ENCODE peak calls at places on chromosomes 3 and 15, in nine cellular contexts. H is WTC11, C is AG09319, G is GM13977, T is coronary artery, I is D721Med, O is K562, Y is osteocyte, M is B cell. P is an unnamed sample.

GRCh38 chr3:138082085-138082991 is 33.1 kb downstream of the DZIP1L start:
- DNase-seq in H (no peak), C (no peak), G (no peak), T (no peak), I (no peak), O (no peak), Y (no peak), M (no peak), P (no peak)

GRCh38 chr3:156710429-156710828 is 36.0 kb downstream of the TIPARP start:
- DNase-seq in H (no peak), C (no peak), G (no peak), T (no peak), I (no peak), O (no peak), Y (no peak), M (no peak), P (no peak)

GRCh38 chr15:31080618-31081017 is 20.9 kb downstream of the TRPM1 start:
- DNase-seq in H (peak; percentile 86), C (no peak), G (peak; percentile 55), T (no peak), I (no peak), O (peak; percentile 95), Y (peak; percentile 82), M (no peak), P (no peak)

GRCh38 chr3:160296591-160296990 is 71.4 kb downstream of the C3orf80 start:
- DNase-seq in H (no peak), C (no peak), G (no peak), T (no peak), I (no peak), O (no peak), Y (no peak), M (no peak), P (no peak)

GRCh38 chr15:95996494-95996893 is 334.0 kb upstream of the NR2F2 start:
- DNase-seq in H (no peak), C (no peak), G (no peak), T (no peak), I (no peak), O (no peak), Y (no peak), M (no peak), P (no peak)

GRCh38 chr3:136305879-136306278 is 55.7 kb downstream of the PCCB start:
- DNase-seq in H (no peak), C (peak; percentile 12), G (no peak), T (no peak), I (no peak), O (no peak), Y (no peak), M (no peak), P (no peak)

GRCh38 chr3:11059090-11059798 is 66.7 kb downstream of the SLC6A1 start:
- DNase-seq in H (peak; percentile 77), C (peak; percentile 18), G (peak; percentile 65), T (no peak), I (peak; percentile 55), O (peak; percentile 66), Y (peak; percentile 90), M (no peak), P (no peak)

GRCh38 chr15:49428392-49429095 is 5.5 kb downstream of the FGF7 start:
- DNase-seq in H (no peak), C (peak; percentile 75), G (no peak), T (no peak), I (no peak), O (no peak), Y (no peak), M (no peak), P (no peak)

GRCh38 chr3:151460774-151461450 is at the start of gene IGSF10:
- DNase-seq in H (peak; percentile 61), C (no peak), G (no peak), T (no peak), I (no peak), O (peak; percentile 16), Y (no peak), M (no peak), P (no peak)

GRCh38 chr3:174720717-174721116 is 138.4 kb upstream of the NAALADL2 start:
- DNase-seq in H (no peak), C (no peak), G (no peak), T (no peak), I (no peak), O (no peak), Y (no peak), M (no peak), P (no peak)

GRCh38 chr15:71137138-71137518 is 21.9 kb downstream of the THSD4 start:
- DNase-seq in H (no peak), C (no peak), G (no peak), T (no peak), I (no peak), O (no peak), Y (no peak), M (no peak), P (no peak)

GRCh38 chr15:71138473-71138872 is 23.2 kb downstream of the THSD4 start:
- DNase-seq in H (no peak), C (no peak), G (no peak), T (no peak), I (no peak), O (no peak), Y (no peak), M (no peak), P (no peak)

GRCh38 chr15:71133734-71134464 is 18.6 kb downstream of the THSD4 start:
- DNase-seq in H (no peak), C (no peak), G (no peak), T (no peak), I (no peak), O (no peak), Y (no peak), M (no peak), P (no peak)

GRCh38 chr15:71139264-71139663 is 24.0 kb downstream of the THSD4 start:
- DNase-seq in H (no peak), C (no peak), G (no peak), T (no peak), I (no peak), O (no peak), Y (no peak), M (no peak), P (no peak)

DNA sequence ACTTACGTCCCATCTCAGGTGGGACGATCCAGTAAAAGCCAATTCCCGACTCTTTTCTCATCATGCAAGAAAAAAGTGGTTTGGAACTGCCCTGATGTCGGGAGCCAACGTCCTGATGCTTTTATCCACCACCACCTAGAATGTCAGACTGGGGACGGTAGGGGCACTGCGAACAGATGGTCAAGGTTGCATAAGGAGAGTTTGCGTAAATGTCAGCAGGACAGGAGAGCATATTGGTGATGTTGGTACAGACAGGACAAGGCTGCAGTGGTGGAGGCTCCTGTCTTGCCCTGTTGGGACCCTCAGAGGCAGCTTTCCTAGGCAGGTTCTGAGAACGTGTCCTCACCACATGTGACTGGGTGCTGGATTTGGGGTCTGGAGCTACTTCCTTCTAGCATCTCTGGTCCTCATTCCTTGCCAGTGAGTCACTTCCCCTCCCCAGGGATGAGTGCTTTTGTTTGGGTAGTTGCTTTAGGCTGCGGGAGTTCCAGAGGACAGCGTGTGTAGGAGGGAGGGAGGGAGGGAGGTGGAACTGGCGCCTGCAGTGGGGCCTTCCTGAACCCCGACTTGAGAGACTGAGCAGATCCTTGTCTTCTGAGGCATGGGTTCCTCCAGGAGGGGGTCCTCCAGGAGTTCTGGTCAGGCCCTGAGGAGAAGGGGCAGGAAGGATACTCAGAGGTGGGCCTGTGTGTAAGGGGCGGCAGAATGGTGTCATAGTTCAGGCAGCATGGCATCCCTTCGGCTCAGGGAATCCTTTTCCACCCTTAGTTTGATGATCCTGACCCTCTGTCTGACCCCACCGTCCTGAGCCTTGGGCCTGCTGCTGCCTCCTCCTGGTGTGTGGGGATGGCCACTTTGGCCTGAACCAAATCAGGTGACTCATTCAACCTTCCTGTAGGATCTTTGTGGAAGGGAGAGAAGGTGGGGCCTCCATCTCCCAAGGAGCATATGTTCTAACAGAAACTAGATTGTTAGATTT is 21.2 kb downstream of the THSD4 start:
- DNase-seq in H (no peak), C (no peak), G (no peak), T (no peak), I (no peak), O (no peak), Y (no peak), M (no peak), P (no peak)
- TF ChIP-seq CTCF in H (no peak), C (no peak), G (no peak), T (no peak), I (no peak), O (no peak), Y (no peak), M (no peak), P (no peak)

GRCh38 chr3:55000546-55000945 is 72.7 kb upstream of the LRTM1 start:
- DNase-seq in H (no peak), C (peak; percentile 63), G (no peak), T (no peak), I (peak; percentile 25), O (no peak), Y (no peak), M (no peak), P (no peak)

GRCh38 chr3:54999801-55000200 is 71.9 kb upstream of the LRTM1 start:
- DNase-seq in H (no peak), C (no peak), G (no peak), T (no peak), I (no peak), O (no peak), Y (no peak), M (no peak), P (no peak)

GRCh38 chr3:55000946-55001345 is 73.1 kb upstream of the LRTM1 start:
- DNase-seq in H (no peak), C (no peak), G (no peak), T (no peak), I (no peak), O (no peak), Y (no peak), M (no peak), P (no peak)

GRCh38 chr3:55002416-55002930 is 74.6 kb upstream of the LRTM1 start:
- DNase-seq in H (no peak), C (no peak), G (no peak), T (no peak), I (no peak), O (no peak), Y (no peak), M (no peak), P (no peak)

GRCh38 chr3:54999159-54999558 is 71.3 kb upstream of the LRTM1 start:
- DNase-seq in H (no peak), C (no peak), G (no peak), T (no peak), I (no peak), O (peak; percentile 11), Y (no peak), M (no peak), P (no peak)
- TF ChIP-seq CTCF in H (no peak), C (peak; percentile 15), G (no peak), T (no peak), I (no peak), O (no peak), Y (peak; percentile 60), M (no peak), P (peak; percentile 69)

DNA sequence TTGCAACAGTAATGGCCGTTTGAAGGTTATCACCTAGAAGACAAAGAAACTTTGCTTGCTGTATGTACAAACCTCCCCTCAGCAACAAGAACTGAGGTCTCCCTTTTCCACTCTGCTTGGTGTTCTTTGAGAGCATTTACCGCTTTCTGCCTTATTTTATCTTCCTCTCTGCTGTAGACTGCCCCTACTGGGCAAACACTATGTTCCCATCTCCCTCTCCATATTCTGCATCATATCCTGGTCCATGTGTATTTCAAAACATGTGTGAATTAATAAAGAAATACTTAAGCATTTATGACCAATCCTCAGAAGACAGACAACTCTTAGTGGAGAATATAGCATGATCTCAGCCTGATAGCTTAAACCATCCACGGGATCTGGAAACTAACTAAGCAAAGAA is 64.4 kb downstream of the ATP13A5 start:
- DNase-seq in H (no peak), C (no peak), G (no peak), T (no peak), I (no peak), O (no peak), Y (no peak), M (no peak), P (no peak)
- TF ChIP-seq CTCF in H (no peak), C (no peak), G (no peak), T (no peak), I (peak; percentile 7), O (no peak), Y (no peak), M (no peak), P (peak; percentile 55)

GRCh38 chr15:66233487-66234415 is 19.8 kb downstream of the MEGF11 start:
- DNase-seq in H (peak; percentile 78), C (no peak), G (no peak), T (no peak), I (no peak), O (peak; percentile 48), Y (no peak), M (no peak), P (no peak)
- TF ChIP-seq CTCF in H (no peak), C (no peak), G (peak; percentile 33), T (no peak), I (no peak), O (peak; percentile 64), Y (no peak), M (no peak), P (no peak)